ENCODE peak calls at places on chromosomes 5 and 9, in seven cellular contexts. D is endothelial cell, U is choroid plexus epithelial cell, K is mesothelial cell of epicardium, R is HFFc6, J is RWPE1, O is IMR-90. I is an unnamed sample.

GRCh38 chr5:75681125-75681830 is 36.0 kb downstream of the POC5 start:
- DNase-seq in O (peak; percentile 60), U (peak; percentile 75), R (peak; percentile 32), J (peak; percentile 34), D (no peak), K (no peak), I (no peak)

GRCh38 chr5:157582731-157583580 is 7.4 kb upstream of the ADAM19 start:
- DNase-seq in J (no peak), O (no peak), D (no peak), K (no peak), R (no peak), U (no peak), I (no peak)

GRCh38 chr5:179267671-179268071 is 77.6 kb downstream of the ADAMTS2 start:
- DNase-seq in R (no peak), O (no peak), J (no peak), K (peak; percentile 34), D (no peak), U (no peak), I (peak; percentile 2)

GRCh38 chr5:10550222-10550995 is 13.5 kb upstream of the ANKRD33B start:
- DNase-seq in O (no peak), D (no peak), U (no peak), J (no peak), R (no peak), K (no peak), I (no peak)

GRCh38 chr5:83368317-83368716 is 103.2 kb upstream of the VCAN start:
- DNase-seq in K (no peak), R (peak; percentile 19), J (peak; percentile 59), U (peak; percentile 43), D (no peak), O (peak; percentile 88), I (no peak)

GRCh38 chr9:16352791-16353401 is 517.6 kb downstream of the BNC2 start:
- DNase-seq in K (no peak), R (no peak), O (peak; percentile 67), J (no peak), U (peak; percentile 76), D (no peak), I (no peak)

GRCh38 chr5:102815560-102816324 is 60.6 kb downstream of the PAM start:
- DNase-seq in U (peak; percentile 44), R (no peak), J (no peak), K (no peak), O (no peak), D (no peak), I (no peak)

GRCh38 chr5:21254161-21254560 is 1266.2 kb upstream of the CDH18 start:
- DNase-seq in O (no peak), D (no peak), U (no peak), J (no peak), R (no peak), K (no peak), I (no peak)

GRCh38 chr5:76754765-76755164 is 38.8 kb downstream of the F2R start:
- DNase-seq in D (no peak), J (no peak), R (no peak), U (no peak), K (no peak), O (no peak), I (no peak)

GRCh38 chr5:138391859-138392386 is 39.4 kb downstream of the KDM3B start:
- DNase-seq in K (no peak), O (no peak), J (no peak), D (no peak), R (no peak), U (no peak), I (no peak)

GRCh38 chr9:88682431-88682831 is 147.5 kb downstream of the NXNL2 start:
- DNase-seq in K (no peak), R (no peak), D (no peak), J (no peak), O (no peak), U (no peak), I (no peak)

GRCh38 chr5:154850255-154851062 is at the start of gene FAXDC2:
- DNase-seq in D (peak; percentile 53), O (peak; percentile 88), R (peak; percentile 77), U (peak; percentile 92), J (peak; percentile 61), K (peak; percentile 73), I (no peak)

GRCh38 chr5:103057208-103058130 is 62.5 kb downstream of the GIN1 start:
- DNase-seq in O (peak; percentile 57), R (peak; percentile 11), U (peak; percentile 49), D (no peak), J (no peak), K (no peak), I (no peak)

GRCh38 chr5:76958976-76959767 is 6.3 kb downstream of the CRHBP start:
- DNase-seq in K (no peak), U (peak; percentile 92), J (peak; percentile 44), D (no peak), R (peak; percentile 25), O (peak; percentile 70), I (no peak)

GRCh38 chr9:84556556-84556955 is 113.0 kb upstream of the NTRK2 start:
- DNase-seq in O (no peak), D (no peak), J (peak; percentile 46), R (no peak), K (no peak), U (no peak), I (no peak)

GRCh38 chr5:31783762-31784161 is 144.8 kb downstream of the PDZD2 start:
- DNase-seq in U (no peak), O (no peak), J (no peak), R (no peak), D (no peak), K (no peak), I (no peak)

GRCh38 chr5:26700759-26701384 is 337.5 kb downstream of the CDH9 start:
- DNase-seq in U (peak; percentile 33), D (peak; percentile 60), K (no peak), R (peak; percentile 2), J (peak; percentile 59), O (no peak), I (no peak)

GRCh38 chr9:86525182-86525581 is 171.0 kb upstream of the TUT7 start:
- DNase-seq in R (no peak), D (no peak), U (no peak), K (no peak), O (no peak), J (no peak), I (no peak)

GRCh38 chr9:131072871-131073237 is 23.5 kb upstream of the AIF1L start:
- DNase-seq in J (no peak), D (no peak), O (no peak), U (no peak), R (no peak), K (no peak), I (no peak)

GRCh38 chr9:21653589-21653988 is 148.8 kb upstream of the MTAP start:
- DNase-seq in O (no peak), R (no peak), K (no peak), J (no peak), D (no peak), U (no peak), I (no peak)
- TF ChIP-seq CTCF in O (no peak), R (no peak), K (no peak), J (no peak), D (no peak), U (no peak), I (no peak)

GRCh38 chr5:141343953-141344463 is 379 bp downstream of the PCDHGA3 start:
- DNase-seq in U (no peak), J (no peak), D (no peak), O (no peak), R (no peak), K (no peak), I (no peak)

GRCh38 chr5:141342773-141343172 is 856 bp upstream of the PCDHGA3 start:
- DNase-seq in O (no peak), D (no peak), K (no peak), J (no peak), R (no peak), U (no peak), I (no peak)

GRCh38 chr5:141343242-141343952 is at the start of gene PCDHGA3:
- DNase-seq in K (no peak), D (no peak), O (peak; percentile 71), R (peak; percentile 57), J (no peak), U (peak; percentile 61), I (no peak)

GRCh38 chr5:141338538-141339306 is at the start of gene PCDHGA2:
- DNase-seq in K (no peak), R (peak; percentile 17), U (peak; percentile 59), D (no peak), O (peak; percentile 66), J (no peak), I (no peak)
- TF ChIP-seq CTCF in K (no peak), R (peak; percentile 72), U (peak; percentile 63), D (no peak), O (peak; percentile 54), J (peak; percentile 56), I (no peak)

DNA sequence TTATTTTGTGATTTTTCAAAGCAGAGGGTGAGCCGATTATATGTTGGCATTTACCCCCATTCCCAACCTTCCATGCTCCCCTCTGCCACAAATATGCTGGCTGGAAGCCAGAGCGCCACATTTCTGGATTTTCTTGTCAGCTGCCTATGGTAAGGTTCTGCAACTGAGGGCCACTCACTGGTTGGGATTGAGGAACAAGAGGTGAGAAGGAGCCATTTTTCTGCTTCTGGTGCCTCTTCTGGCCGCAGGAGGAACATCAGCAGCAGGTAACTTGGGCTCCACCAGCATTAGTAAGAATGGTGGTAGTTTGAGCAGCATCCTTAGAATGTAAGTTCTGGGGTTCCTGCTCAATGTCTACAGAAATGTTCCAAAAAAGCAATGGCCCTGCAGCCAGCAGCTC is 159.5 kb upstream of the MAST4 start:
- DNase-seq in J (peak; percentile 13), K (no peak), R (no peak), D (no peak), U (no peak), O (no peak), I (no peak)
- TF ChIP-seq CTCF in J (no peak), K (no peak), R (peak; percentile 18), D (no peak), U (peak; percentile 28), O (peak; percentile 3), I (no peak)

DNA sequence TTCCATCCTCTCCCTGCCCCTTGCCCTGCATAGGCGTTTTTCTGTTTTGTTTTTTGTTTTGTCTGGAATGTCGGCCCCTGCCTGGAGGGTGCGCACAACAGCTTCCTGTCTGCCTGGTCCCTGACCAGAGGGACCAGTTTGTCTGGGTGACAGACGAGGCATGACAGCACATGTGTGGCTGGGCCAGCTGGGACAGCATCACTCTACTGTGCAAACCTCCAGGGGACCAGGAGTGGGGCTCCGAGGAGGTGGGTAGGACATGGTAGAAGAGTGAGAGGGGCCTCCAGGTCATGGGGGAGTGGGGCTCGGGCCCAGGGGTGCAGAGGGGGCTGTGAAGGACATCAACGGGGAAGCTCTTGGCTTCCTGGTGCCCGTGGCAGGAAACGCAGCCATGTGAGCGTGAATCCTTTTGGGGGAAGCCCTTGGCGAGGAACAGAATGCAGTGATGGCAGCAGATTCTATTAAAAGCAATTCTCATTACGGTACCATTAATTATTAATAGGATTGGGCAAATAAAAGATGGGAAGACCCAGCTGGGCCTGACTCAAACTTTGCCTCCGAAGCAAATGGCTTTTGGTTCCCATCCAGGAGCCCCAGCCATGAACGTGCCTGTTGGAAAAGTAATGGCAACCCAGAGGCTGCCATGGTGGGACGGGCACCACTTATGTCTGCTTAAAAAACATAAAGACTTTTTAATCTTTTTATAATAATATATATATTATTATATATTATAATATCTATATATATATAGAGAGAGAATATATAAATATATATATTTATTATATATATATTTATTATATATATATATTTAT is 184.4 kb upstream of the IER5L start:
- DNase-seq in U (no peak), J (no peak), D (no peak), K (no peak), R (no peak), O (no peak), I (no peak)
- TF ChIP-seq CTCF in U (peak; percentile 3), J (no peak), D (no peak), K (no peak), R (no peak), O (no peak), I (no peak)

GRCh38 chr5:175847503-175847902 is 23.9 kb upstream of the CPLX2 start:
- DNase-seq in K (no peak), U (peak; percentile 54), D (peak; percentile 25), R (no peak), O (peak; percentile 19), J (no peak), I (no peak)
- TF ChIP-seq CTCF in K (no peak), U (peak; percentile 60), D (no peak), R (peak; percentile 58), O (peak; percentile 41), J (no peak), I (no peak)

I was measured in activated B cell treated with CpG ODN at 0.5 μM for 24 hours.